ENCODE peak calls at places on chromosome 2, in four cellular contexts. One of them, this sample, is unnamed.

GRCh38 chr2:169065864-169066507 is 3.4 kb upstream of the DHRS9 start:
- DNase-seq in activated naive CD4-positive, alpha-beta T cell treated with Interleukin-2 at 50 U/mL for 16 hours: no peak
- DNase-seq in sciatic nerve: no peak
- DNase-seq in D341Med: no peak
- DNase-seq in this sample: no peak

GRCh38 chr2:138275881-138276280 is 225.7 kb upstream of the SPOPL start:
- DNase-seq in D341Med: no peak
- DNase-seq in activated naive CD4-positive, alpha-beta T cell treated with Interleukin-2 at 50 U/mL for 16 hours: no peak
- DNase-seq in sciatic nerve: no peak
- DNase-seq in this sample: no peak

GRCh38 chr2:158716921-158717320 is 78.2 kb upstream of the DAPL1 start:
- DNase-seq in activated naive CD4-positive, alpha-beta T cell treated with Interleukin-2 at 50 U/mL for 16 hours: no peak
- DNase-seq in sciatic nerve: no peak
- DNase-seq in D341Med: no peak
- DNase-seq in this sample: no peak

GRCh38 chr2:163771596-163771995 is 35.8 kb upstream of the FIGN start:
- DNase-seq in sciatic nerve: no peak
- DNase-seq in D341Med: no peak
- DNase-seq in activated naive CD4-positive, alpha-beta T cell treated with Interleukin-2 at 50 U/mL for 16 hours: no peak
- DNase-seq in this sample: no peak

GRCh38 chr2:219038600-219038999 is 2.7 kb downstream of the CFAP65 start:
- DNase-seq in D341Med: no peak
- DNase-seq in sciatic nerve: no peak
- DNase-seq in activated naive CD4-positive, alpha-beta T cell treated with Interleukin-2 at 50 U/mL for 16 hours: no peak
- DNase-seq in this sample: no peak

GRCh38 chr2:111702119-111702808 is 181.7 kb downstream of the ANAPC1 start:
- DNase-seq in D341Med: peak
- DNase-seq in activated naive CD4-positive, alpha-beta T cell treated with Interleukin-2 at 50 U/mL for 16 hours: peak
- DNase-seq in sciatic nerve: no peak
- DNase-seq in this sample: peak

GRCh38 chr2:38734299-38735058 is 16.7 kb downstream of the SRSF7 start:
- DNase-seq in D341Med: no peak
- DNase-seq in sciatic nerve: no peak
- DNase-seq in activated naive CD4-positive, alpha-beta T cell treated with Interleukin-2 at 50 U/mL for 16 hours: no peak
- DNase-seq in this sample: no peak

GRCh38 chr2:200185575-200186103 is 120.9 kb upstream of the SPATS2L start:
- DNase-seq in sciatic nerve: no peak
- DNase-seq in D341Med: no peak
- DNase-seq in activated naive CD4-positive, alpha-beta T cell treated with Interleukin-2 at 50 U/mL for 16 hours: no peak
- DNase-seq in this sample: no peak

GRCh38 chr2:174776223-174776622 is 12.0 kb upstream of the CHRNA1 start:
- DNase-seq in sciatic nerve: no peak
- DNase-seq in D341Med: no peak
- DNase-seq in activated naive CD4-positive, alpha-beta T cell treated with Interleukin-2 at 50 U/mL for 16 hours: no peak
- DNase-seq in this sample: no peak

GRCh38 chr2:128291161-128291843 is 27.4 kb downstream of the HS6ST1 start:
- DNase-seq in D341Med: peak
- DNase-seq in sciatic nerve: no peak
- DNase-seq in activated naive CD4-positive, alpha-beta T cell treated with Interleukin-2 at 50 U/mL for 16 hours: no peak
- DNase-seq in this sample: no peak

GRCh38 chr2:228507870-228508269 is 326.4 kb upstream of the SPHKAP start:
- DNase-seq in sciatic nerve: no peak
- DNase-seq in D341Med: no peak
- DNase-seq in activated naive CD4-positive, alpha-beta T cell treated with Interleukin-2 at 50 U/mL for 16 hours: no peak
- DNase-seq in this sample: no peak

GRCh38 chr2:127149384-127149783 is 42.4 kb upstream of the BIN1 start:
- DNase-seq in activated naive CD4-positive, alpha-beta T cell treated with Interleukin-2 at 50 U/mL for 16 hours: no peak
- DNase-seq in D341Med: no peak
- DNase-seq in sciatic nerve: no peak
- DNase-seq in this sample: no peak

GRCh38 chr2:122805346-122805745 is 1049.9 kb downstream of the TSN start:
- DNase-seq in D341Med: no peak
- DNase-seq in activated naive CD4-positive, alpha-beta T cell treated with Interleukin-2 at 50 U/mL for 16 hours: no peak
- DNase-seq in sciatic nerve: no peak
- DNase-seq in this sample: no peak

GRCh38 chr2:137838255-137839092 is 125.8 kb upstream of the HNMT start:
- DNase-seq in activated naive CD4-positive, alpha-beta T cell treated with Interleukin-2 at 50 U/mL for 16 hours: no peak
- DNase-seq in D341Med: peak
- DNase-seq in sciatic nerve: no peak
- DNase-seq in this sample: no peak

GRCh38 chr2:108927936-108928659 is 60.9 kb downstream of the EDAR start:
- DNase-seq in activated naive CD4-positive, alpha-beta T cell treated with Interleukin-2 at 50 U/mL for 16 hours: peak
- DNase-seq in sciatic nerve: no peak
- DNase-seq in D341Med: peak
- DNase-seq in this sample: no peak

GRCh38 chr2:226782092-226782713 is 17.4 kb downstream of the IRS1 start:
- DNase-seq in activated naive CD4-positive, alpha-beta T cell treated with Interleukin-2 at 50 U/mL for 16 hours: no peak
- DNase-seq in D341Med: no peak
- DNase-seq in sciatic nerve: no peak
- DNase-seq in this sample: no peak

GRCh38 chr2:29295843-29296242 is 180.6 kb downstream of the CLIP4 start:
- DNase-seq in sciatic nerve: peak
- DNase-seq in D341Med: peak
- DNase-seq in activated naive CD4-positive, alpha-beta T cell treated with Interleukin-2 at 50 U/mL for 16 hours: no peak
- DNase-seq in this sample: no peak

GRCh38 chr2:134815741-134816140 is 22.7 kb upstream of the ACMSD start:
- DNase-seq in D341Med: no peak
- DNase-seq in activated naive CD4-positive, alpha-beta T cell treated with Interleukin-2 at 50 U/mL for 16 hours: no peak
- DNase-seq in sciatic nerve: no peak
- DNase-seq in this sample: no peak

GRCh38 chr2:238286095-238286494 is 2.3 kb downstream of the PER2 start:
- DNase-seq in activated naive CD4-positive, alpha-beta T cell treated with Interleukin-2 at 50 U/mL for 16 hours: no peak
- DNase-seq in D341Med: no peak
- DNase-seq in sciatic nerve: no peak
- DNase-seq in this sample: no peak

GRCh38 chr2:239648607-239649006 is 247.8 kb upstream of the HDAC4 start:
- DNase-seq in D341Med: no peak
- DNase-seq in activated naive CD4-positive, alpha-beta T cell treated with Interleukin-2 at 50 U/mL for 16 hours: no peak
- DNase-seq in sciatic nerve: no peak
- DNase-seq in this sample: no peak

GRCh38 chr2:101251844-101252407 is 760 bp upstream of the CNOT11 start:
- DNase-seq in D341Med: peak
- DNase-seq in sciatic nerve: no peak
- DNase-seq in activated naive CD4-positive, alpha-beta T cell treated with Interleukin-2 at 50 U/mL for 16 hours: no peak
- DNase-seq in this sample: no peak

GRCh38 chr2:151518802-151519201 is 109.1 kb downstream of the RIF1 start:
- DNase-seq in activated naive CD4-positive, alpha-beta T cell treated with Interleukin-2 at 50 U/mL for 16 hours: no peak
- DNase-seq in D341Med: no peak
- DNase-seq in sciatic nerve: no peak
- DNase-seq in this sample: no peak

GRCh38 chr2:36734304-36734703 is 37.8 kb downstream of the VIT start:
- DNase-seq in activated naive CD4-positive, alpha-beta T cell treated with Interleukin-2 at 50 U/mL for 16 hours: no peak
- DNase-seq in D341Med: no peak
- DNase-seq in sciatic nerve: no peak
- DNase-seq in this sample: no peak

GRCh38 chr2:6657872-6658271 is 207.8 kb downstream of the CMPK2 start:
- DNase-seq in D341Med: no peak
- DNase-seq in sciatic nerve: no peak
- DNase-seq in activated naive CD4-positive, alpha-beta T cell treated with Interleukin-2 at 50 U/mL for 16 hours: no peak
- DNase-seq in this sample: no peak

GRCh38 chr2:152537252-152537651 is 180.0 kb downstream of the PRPF40A start:
- DNase-seq in sciatic nerve: no peak
- DNase-seq in activated naive CD4-positive, alpha-beta T cell treated with Interleukin-2 at 50 U/mL for 16 hours: no peak
- DNase-seq in D341Med: peak
- DNase-seq in this sample: no peak

GRCh38 chr2:157574165-157574564 is 54.5 kb downstream of the ACVR1C start:
- DNase-seq in activated naive CD4-positive, alpha-beta T cell treated with Interleukin-2 at 50 U/mL for 16 hours: no peak
- DNase-seq in sciatic nerve: no peak
- DNase-seq in D341Med: no peak
- DNase-seq in this sample: no peak

GRCh38 chr2:37324786-37325624 is at the start of gene PRKD3:
- DNase-seq in D341Med: peak
- DNase-seq in activated naive CD4-positive, alpha-beta T cell treated with Interleukin-2 at 50 U/mL for 16 hours: peak
- DNase-seq in sciatic nerve: no peak
- DNase-seq in this sample: peak

GRCh38 chr2:234275515-234275914 is 221.4 kb downstream of the ARL4C start:
- DNase-seq in sciatic nerve: no peak
- DNase-seq in D341Med: no peak
- DNase-seq in activated naive CD4-positive, alpha-beta T cell treated with Interleukin-2 at 50 U/mL for 16 hours: no peak
- DNase-seq in this sample: no peak

GRCh38 chr2:168699834-168700417 is 102.5 kb upstream of the NOSTRIN start:
- DNase-seq in activated naive CD4-positive, alpha-beta T cell treated with Interleukin-2 at 50 U/mL for 16 hours: no peak
- DNase-seq in D341Med: peak
- DNase-seq in sciatic nerve: peak
- DNase-seq in this sample: no peak

GRCh38 chr2:62344472-62344871 is 148.6 kb downstream of the B3GNT2 start:
- DNase-seq in sciatic nerve: no peak
- DNase-seq in D341Med: no peak
- DNase-seq in activated naive CD4-positive, alpha-beta T cell treated with Interleukin-2 at 50 U/mL for 16 hours: no peak
- DNase-seq in this sample: no peak

GRCh38 chr2:237791977-237792727 is 6.4 kb upstream of the RBM44 start:
- DNase-seq in sciatic nerve: no peak
- DNase-seq in D341Med: no peak
- DNase-seq in activated naive CD4-positive, alpha-beta T cell treated with Interleukin-2 at 50 U/mL for 16 hours: no peak
- DNase-seq in this sample: no peak

This sample was measured in activated T-helper 1 cell treated with anti-CD3 and anti-CD28 coated beads, Interleukin-12 subunit alpha, Interleukin-12 subunit beta, Interleukin-2, Interleukin-4 antibody, amounts not matched to agents 30 ng/mL and 10 ng/mL and 1 ng/mL, durations not matched to agents 14 hours and 24 hours and 36 hours.